ENCODE peak calls at places on chromosomes 5 and 9, in five cellular contexts. K is stomach, F is spleen, L is endothelial cell of umbilical vein, I is HCT116. H is an unnamed sample.

GRCh38 chr9:123225374-123225813 is 43.0 kb downstream of the STRBP start:
- DNase-seq in K (no peak), F (no peak), L (peak; percentile 85), I (peak; percentile 6), H (no peak)

GRCh38 chr5:132460835-132461230 is 29.7 kb downstream of the IRF1 start:
- DNase-seq in K (no peak), F (peak; percentile 75), L (no peak), I (no peak), H (no peak)

GRCh38 chr5:37272564-37272963 is 23.4 kb upstream of the CPLANE1 start:
- DNase-seq in K (peak; percentile 59), F (no peak), L (no peak), I (no peak), H (no peak)

GRCh38 chr5:111282798-111283197 is 58.6 kb downstream of the CAMK4 start:
- DNase-seq in K (no peak), F (no peak), L (no peak), I (no peak), H (no peak)

GRCh38 chr5:163505049-163505474 is 357 bp upstream of the MAT2B start:
- DNase-seq in K (no peak), F (peak; percentile 70), L (no peak), I (no peak), H (no peak)

GRCh38 chr5:18305288-18305899 is 671.1 kb downstream of the TAF11L14 start:
- DNase-seq in K (no peak), F (no peak), L (peak; percentile 49), I (no peak), H (no peak)

GRCh38 chr9:134378901-134379338 is 52.7 kb downstream of the RXRA start:
- DNase-seq in K (peak; percentile 78), F (no peak), L (no peak), I (peak; percentile 37), H (no peak)

GRCh38 chr5:68330564-68330963 is 115.0 kb downstream of the PIK3R1 start:
- DNase-seq in K (no peak), F (no peak), L (no peak), I (no peak), H (no peak)

GRCh38 chr9:128690684-128691034 is 1.6 kb downstream of the SET start:
- DNase-seq in K (no peak), F (no peak), L (no peak), I (no peak), H (no peak)

GRCh38 chr9:128688501-128689292 is at the start of gene SET:
- DNase-seq in K (peak; percentile 96), F (peak; percentile 99), L (peak; percentile 94), I (peak; percentile 77), H (no peak)

GRCh38 chr9:128687453-128687852 is 1.6 kb upstream of the SET start:
- DNase-seq in K (no peak), F (peak; percentile 14), L (no peak), I (no peak), H (no peak)

GRCh38 chr9:128689820-128690683 is 1.0 kb downstream of the SET start:
- DNase-seq in K (peak; percentile 31), F (peak; percentile 89), L (peak; percentile 15), I (no peak), H (no peak)

DNA sequence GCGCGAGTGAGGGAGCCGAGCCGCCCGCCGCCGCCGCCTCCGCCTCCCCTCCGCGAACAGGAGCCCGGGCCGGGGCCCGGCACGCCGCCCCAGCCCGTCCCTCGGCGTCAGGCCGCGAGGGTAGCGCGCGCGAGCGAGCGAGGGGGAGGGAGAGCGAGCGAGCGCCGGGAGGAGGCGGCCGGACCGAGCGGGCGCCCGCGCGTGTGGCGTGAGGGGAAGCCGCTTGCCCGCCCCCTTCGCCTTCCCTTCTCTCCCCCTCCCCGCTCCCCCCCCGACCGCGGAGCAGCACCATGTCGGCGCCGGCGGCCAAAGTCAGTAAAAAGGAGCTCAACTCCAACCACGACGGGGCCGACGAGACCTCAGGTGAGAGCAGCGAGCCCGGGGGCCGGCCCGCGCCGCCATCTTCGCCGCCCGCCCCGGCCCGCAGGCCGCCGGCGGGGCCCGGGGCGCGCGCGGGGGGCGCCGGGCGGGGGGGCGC is 310 bp downstream of the SET start:
- DNase-seq in K (peak; percentile 57), F (no peak), L (no peak), I (no peak), H (no peak)
- TF ChIP-seq POLR2AphosphoS5 in K (no peak), F (no peak), L (peak; percentile 6), I (no peak), H (no peak)

GRCh38 chr9:132627120-132627519 is 42.7 kb downstream of the DDX31 start:
- DNase-seq in K (peak; percentile 43), F (no peak), L (no peak), I (no peak), H (no peak)

GRCh38 chr9:132630116-132630515 is 39.7 kb downstream of the DDX31 start:
- DNase-seq in K (no peak), F (no peak), L (no peak), I (no peak), H (no peak)

GRCh38 chr9:132630811-132631210 is 39.0 kb downstream of the DDX31 start:
- DNase-seq in K (no peak), F (no peak), L (no peak), I (no peak), H (no peak)

GRCh38 chr9:132627594-132627993 is 42.2 kb downstream of the DDX31 start:
- DNase-seq in K (no peak), F (no peak), L (no peak), I (no peak), H (no peak)

DNA sequence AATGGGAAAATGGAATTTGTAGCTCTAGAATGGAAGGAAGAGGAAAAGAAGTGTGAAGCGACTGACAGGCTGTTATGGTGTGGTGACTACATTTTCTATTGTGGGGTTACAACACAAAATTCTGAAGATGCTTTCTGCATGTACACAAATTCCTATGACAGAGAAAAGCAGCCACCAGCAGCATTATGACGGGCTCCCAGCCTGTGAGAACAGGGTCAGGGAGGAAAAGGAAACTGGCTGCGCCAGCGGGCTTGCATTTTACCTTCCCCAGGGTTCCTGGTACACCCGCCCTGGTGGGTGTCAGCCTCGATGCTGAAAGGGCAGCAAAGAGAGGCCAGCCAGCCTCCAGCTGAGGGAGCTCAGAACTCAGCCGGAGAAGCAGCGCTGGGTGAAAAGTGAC is 41.0 kb downstream of the DDX31 start:
- DNase-seq in K (no peak), F (no peak), L (no peak), I (no peak), H (no peak)
- H3K36me3 ChIP-seq in K (peaks cover 75% of the 10 kb centered on the region), F (peaks cover 3% of the 10 kb centered on the region), L (peaks cover 8% of the 10 kb centered on the region), I (peaks cover 18% of the 10 kb centered on the region), H (peaks cover 71% of the 10 kb centered on the region)

DNA sequence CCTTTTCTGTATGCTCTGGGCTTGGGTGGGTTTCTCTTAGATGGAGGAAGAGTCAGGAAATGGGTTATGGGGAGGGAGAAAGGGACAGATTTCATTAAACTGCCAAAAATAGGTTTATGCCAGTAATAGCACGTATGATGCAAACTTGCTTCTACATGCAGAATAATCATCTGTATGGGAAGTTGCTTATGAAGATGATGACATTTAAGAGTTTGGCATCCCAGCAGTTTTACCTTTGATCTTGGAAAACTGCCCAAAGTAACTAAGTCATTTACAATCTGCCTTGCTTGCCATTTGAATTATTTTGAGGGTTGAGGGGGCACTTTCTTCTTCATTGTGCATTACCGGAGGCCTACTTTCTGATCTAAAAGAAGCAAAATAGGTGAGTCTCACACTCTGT is 282.9 kb upstream of the ANKRD55 start:
- DNase-seq in K (no peak), F (no peak), L (no peak), I (no peak), H (no peak)
- TF ChIP-seq POLR2AphosphoS5 in K (no peak), F (no peak), L (no peak), I (no peak), H (no peak)

GRCh38 chr9:137107982-137108381 is 6.6 kb downstream of the DPP7 start:
- DNase-seq in K (no peak), F (no peak), L (no peak), I (no peak), H (no peak)
- H3K36me3 ChIP-seq in K (peaks cover 100% of the 10 kb centered on the region), F (no peaks in the 10 kb centered on the region), L (no peaks in the 10 kb centered on the region), I (peaks cover 8% of the 10 kb centered on the region), H (peaks cover 35% of the 10 kb centered on the region)

GRCh38 chr5:81265101-81265500 is 32.0 kb downstream of the CKMT2 start:
- DNase-seq in K (no peak), F (no peak), L (no peak), I (no peak), H (no peak)

GRCh38 chr5:81269751-81270686 is 31.4 kb upstream of the ZCCHC9 start:
- DNase-seq in K (no peak), F (no peak), L (no peak), I (no peak), H (no peak)

DNA sequence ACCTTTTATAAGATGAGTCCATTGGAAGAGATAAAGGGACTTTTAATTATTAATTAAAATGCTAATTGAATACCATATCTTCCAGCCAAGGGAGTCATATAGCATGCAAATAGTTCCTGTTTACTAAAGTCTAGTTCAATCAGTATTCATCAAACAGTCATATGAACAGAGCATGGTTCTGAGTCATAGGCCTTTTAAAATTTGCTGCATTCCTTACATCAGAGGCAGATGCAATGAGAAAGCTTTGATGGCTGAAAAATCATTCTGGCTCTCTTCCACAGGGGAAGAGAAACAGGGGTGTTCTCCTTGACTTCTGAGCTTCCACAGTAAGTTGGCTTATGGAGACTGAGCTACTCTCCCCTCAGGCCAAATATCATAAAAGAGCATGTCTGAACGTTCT is 32.6 kb upstream of the ZCCHC9 start:
- DNase-seq in K (no peak), F (no peak), L (peak; percentile 60), I (peak; percentile 38), H (peak; percentile 39)
- TF ChIP-seq POLR2AphosphoS5 in K (no peak), F (no peak), L (no peak), I (no peak), H (no peak)

GRCh38 chr5:14734382-14734781 is 69.9 kb downstream of the OTULIN start:
- DNase-seq in K (no peak), F (no peak), L (no peak), I (no peak), H (no peak)

GRCh38 chr5:14737309-14737708 is 72.8 kb downstream of the OTULIN start:
- DNase-seq in K (no peak), F (no peak), L (no peak), I (no peak), H (no peak)

GRCh38 chr5:14738050-14738449 is 73.5 kb downstream of the OTULIN start:
- DNase-seq in K (no peak), F (no peak), L (no peak), I (no peak), H (no peak)

GRCh38 chr5:14733661-14734060 is 69.1 kb downstream of the OTULIN start:
- DNase-seq in K (no peak), F (no peak), L (no peak), I (no peak), H (no peak)

GRCh38 chr5:14735944-14736343 is 71.4 kb downstream of the OTULIN start:
- DNase-seq in K (no peak), F (no peak), L (no peak), I (no peak), H (no peak)
- H3K36me3 ChIP-seq in K (peaks cover 44% of the 10 kb centered on the region), F (no peaks in the 10 kb centered on the region), L (no peaks in the 10 kb centered on the region), I (no peaks in the 10 kb centered on the region), H (no peaks in the 10 kb centered on the region)

DNA sequence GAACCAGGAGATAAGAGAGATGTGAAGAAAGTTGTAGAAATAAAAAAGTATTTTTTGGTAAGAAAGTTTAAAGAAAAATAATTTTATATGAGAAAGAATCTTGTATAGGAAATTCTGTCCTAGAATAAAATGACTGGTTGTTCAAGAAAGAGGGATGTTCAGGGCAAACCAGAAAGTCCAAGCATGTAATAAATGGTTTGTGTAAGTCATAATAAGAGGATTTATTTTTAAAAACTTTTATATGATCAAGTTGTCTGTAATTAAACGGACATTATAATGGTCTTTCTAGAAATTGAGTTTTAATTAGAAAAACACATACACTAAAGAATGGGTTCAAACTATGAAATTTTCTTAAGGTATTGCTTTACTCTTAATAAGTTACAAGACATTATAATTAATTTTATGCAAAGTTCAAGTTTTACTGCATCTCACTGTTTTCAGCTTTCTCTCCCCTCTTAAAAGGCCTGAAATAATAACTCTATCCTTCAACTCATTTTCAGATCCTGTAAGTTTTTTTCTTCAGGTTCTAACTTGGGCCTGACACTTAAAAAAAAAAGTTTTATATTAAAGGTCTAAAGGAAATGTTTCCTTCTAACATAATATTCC is 56.1 kb upstream of the ZNF300 start:
- DNase-seq in K (no peak), F (no peak), L (no peak), I (peak; percentile 19), H (peak; percentile 3)
- TF ChIP-seq POLR2AphosphoS5 in K (no peak), F (no peak), L (no peak), I (no peak), H (no peak)

H was measured in SK-N-MC.